ENCODE peak calls at places on chromosome 11, in five cellular contexts. Z is psoas muscle, K is uterus, P is tibial nerve, A is heart right ventricle. B is an unnamed sample. For H3K4me1, the result is how much of the 10 kb centered on the place peaks cover.

GRCh38 chr11:64499261-64500004 is 91.6 kb upstream of the SLC22A12 start:
- DNase-seq in Z (no peak), P (no peak), K (no peak), A (no peak), B (no peak)

GRCh38 chr11:72015511-72016061 is 16.9 kb downstream of the IL18BP start:
- DNase-seq in P (no peak), Z (no peak), A (no peak), K (no peak), B (no peak)

GRCh38 chr11:13343067-13343466 is 65.5 kb downstream of the BMAL1 start:
- DNase-seq in A (no peak), Z (no peak), K (no peak), P (no peak), B (no peak)

GRCh38 chr11:17822021-17822781 is 87.6 kb downstream of the KCNC1 start:
- DNase-seq in K (no peak), Z (no peak), P (no peak), A (no peak), B (no peak)

GRCh38 chr11:77311701-77312100 is 10.2 kb upstream of the GDPD4 start:
- DNase-seq in P (no peak), A (no peak), Z (no peak), K (no peak), B (no peak)

GRCh38 chr11:129275825-129276224 is 83.7 kb upstream of the ARHGAP32 start:
- DNase-seq in P (no peak), K (no peak), A (no peak), Z (no peak), B (no peak)

GRCh38 chr11:35525501-35526175 is at the start of gene PAMR1:
- DNase-seq in Z (peak), P (no peak), K (peak), A (peak), B (peak)

GRCh38 chr11:65912840-65913239 is 6.0 kb downstream of the C11orf68 start:
- DNase-seq in K (no peak), P (no peak), Z (no peak), A (no peak), B (no peak)

GRCh38 chr11:19660076-19660475 is 52.6 kb upstream of the NAV2 start:
- DNase-seq in A (no peak), K (no peak), Z (no peak), P (no peak), B (no peak)

GRCh38 chr11:2361565-2361964 is 15.5 kb upstream of the CD81 start:
- DNase-seq in K (no peak), Z (no peak), A (no peak), P (no peak), B (no peak)

GRCh38 chr11:102110761-102111010 is 439 bp downstream of the YAP1 start:
- DNase-seq in Z (no peak), K (no peak), A (no peak), P (no peak), B (no peak)

GRCh38 chr11:102111787-102112653 is 1.8 kb downstream of the YAP1 start:
- DNase-seq in A (no peak), P (peak), K (peak), Z (peak), B (no peak)

GRCh38 chr11:102112654-102112926 is 2.3 kb downstream of the YAP1 start:
- DNase-seq in Z (no peak), P (no peak), A (no peak), K (no peak), B (no peak)

GRCh38 chr11:102109896-102110760 is at the start of gene YAP1:
- DNase-seq in K (peak), Z (peak), P (peak), A (peak), B (peak)

GRCh38 chr11:102111011-102111786 is 952 bp downstream of the YAP1 start:
- DNase-seq in P (peak), Z (peak), A (peak), K (peak), B (peak)
- TF ChIP-seq CTCF in P (no peak), Z (no peak), A (peak), K (no peak), B (no peak)

GRCh38 chr11:117620659-117621058 is 176.4 kb downstream of the DSCAML1 start:
- DNase-seq in A (no peak), P (no peak), Z (no peak), K (no peak), B (no peak)

GRCh38 chr11:117621226-117621625 is 175.8 kb downstream of the DSCAML1 start:
- DNase-seq in K (no peak), P (no peak), Z (no peak), A (no peak), B (no peak)

GRCh38 chr11:117625237-117625636 is 171.8 kb downstream of the DSCAML1 start:
- DNase-seq in A (no peak), K (no peak), P (no peak), Z (no peak), B (no peak)

GRCh38 chr11:117626576-117626975 is 170.4 kb downstream of the DSCAML1 start:
- DNase-seq in Z (no peak), P (no peak), A (no peak), K (no peak), B (no peak)

DNA sequence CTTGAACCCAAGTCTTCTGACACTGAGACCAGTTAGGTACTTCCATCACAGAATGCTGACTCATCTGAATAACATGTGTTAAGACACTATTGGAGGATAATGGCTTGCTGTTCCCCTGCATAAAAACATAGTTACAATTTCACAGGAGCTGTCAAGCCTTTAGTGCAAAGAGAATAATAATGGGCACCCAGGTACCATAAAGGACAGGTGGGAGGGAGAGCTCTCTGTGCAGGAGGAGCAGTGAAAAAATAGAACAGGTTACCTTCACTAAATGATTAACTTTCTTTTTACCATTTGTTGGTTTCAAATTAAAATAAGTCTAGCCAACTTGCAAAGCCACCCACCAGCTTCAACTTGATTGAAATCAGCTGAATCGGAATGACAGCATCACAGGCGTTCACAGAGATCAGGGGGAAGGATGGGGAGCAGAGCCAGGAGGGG is 173.2 kb downstream of the DSCAML1 start:
- DNase-seq in Z (no peak), K (no peak), P (no peak), A (no peak), B (no peak)
- H3K27ac ChIP-seq in Z (no peak), K (no peak), P (no peak), A (no peak), B (no peak)

DNA sequence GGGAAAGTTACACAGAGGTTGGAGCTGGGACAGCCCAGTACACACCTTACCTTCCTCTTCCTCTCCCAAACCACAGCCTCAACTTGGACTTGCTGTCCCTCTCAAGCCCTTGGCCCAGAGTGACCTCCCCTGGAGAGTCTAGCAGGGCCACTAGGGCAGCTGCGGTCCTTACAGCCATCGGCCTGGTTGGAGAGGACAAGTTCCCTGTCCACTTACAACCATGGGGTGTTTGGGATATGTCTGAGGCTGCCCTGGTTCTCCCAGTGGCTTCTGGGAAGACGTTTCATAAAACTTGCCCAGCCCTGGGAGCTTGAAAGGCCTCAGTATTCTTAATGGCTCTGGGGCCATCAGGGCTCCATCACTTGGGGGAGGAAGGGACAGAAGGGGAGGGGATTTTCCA is 13.1 kb upstream of the DGKZ start:
- DNase-seq in A (no peak), K (no peak), Z (no peak), P (no peak), B (no peak)
- H3K4me1 ChIP-seq in A (under half), K (under half), Z (under half), P (under half), B (under half)

GRCh38 chr11:119909077-119909476 is 180.1 kb upstream of the NECTIN1 start:
- DNase-seq in K (no peak), A (no peak), P (no peak), Z (no peak), B (no peak)

GRCh38 chr11:119907122-119907933 is 178.3 kb upstream of the NECTIN1 start:
- DNase-seq in K (no peak), A (no peak), P (no peak), Z (peak), B (no peak)

GRCh38 chr11:119906376-119906775 is 177.4 kb upstream of the NECTIN1 start:
- DNase-seq in A (no peak), P (no peak), K (no peak), Z (no peak), B (no peak)

GRCh38 chr11:119909495-119909894 is 180.5 kb upstream of the NECTIN1 start:
- DNase-seq in A (no peak), Z (no peak), K (no peak), P (no peak), B (no peak)

GRCh38 chr11:119907934-119908760 is 179.1 kb upstream of the NECTIN1 start:
- DNase-seq in A (no peak), Z (no peak), K (no peak), P (no peak), B (no peak)
- TF ChIP-seq CTCF in A (no peak), Z (no peak), K (no peak), P (no peak), B (no peak)

GRCh38 chr11:66951135-66951534 is 7.0 kb downstream of the PC start:
- DNase-seq in A (no peak), Z (no peak), K (no peak), P (no peak), B (no peak)
- H3K27ac ChIP-seq in A (no peak), Z (peak), K (no peak), P (no peak), B (no peak)

GRCh38 chr11:103631841-103632240 is 404.6 kb upstream of the DDI1 start:
- DNase-seq in A (no peak), Z (no peak), K (no peak), P (no peak), B (no peak)
- H3K4me1 ChIP-seq in A (under half), Z (under half), K (under half), P (under half), B (under half)

GRCh38 chr11:74022541-74022940 is 13.7 kb upstream of the UCP3 start:
- DNase-seq in A (no peak), Z (no peak), P (no peak), K (no peak), B (no peak)

GRCh38 chr11:74020537-74020936 is 11.7 kb upstream of the UCP3 start:
- DNase-seq in P (no peak), Z (no peak), A (no peak), K (no peak), B (no peak)

GRCh38 chr11:74023291-74023690 is 14.4 kb upstream of the UCP3 start:
- DNase-seq in P (no peak), K (no peak), A (no peak), Z (no peak), B (no peak)

GRCh38 chr11:74019860-74020259 is 11.0 kb upstream of the UCP3 start:
- DNase-seq in A (no peak), P (no peak), Z (no peak), K (no peak), B (no peak)

GRCh38 chr11:74021998-74022397 is 13.1 kb upstream of the UCP3 start:
- DNase-seq in Z (no peak), K (no peak), A (no peak), P (no peak), B (no peak)
- TF ChIP-seq CTCF in Z (no peak), K (no peak), A (no peak), P (no peak), B (no peak)

DNA sequence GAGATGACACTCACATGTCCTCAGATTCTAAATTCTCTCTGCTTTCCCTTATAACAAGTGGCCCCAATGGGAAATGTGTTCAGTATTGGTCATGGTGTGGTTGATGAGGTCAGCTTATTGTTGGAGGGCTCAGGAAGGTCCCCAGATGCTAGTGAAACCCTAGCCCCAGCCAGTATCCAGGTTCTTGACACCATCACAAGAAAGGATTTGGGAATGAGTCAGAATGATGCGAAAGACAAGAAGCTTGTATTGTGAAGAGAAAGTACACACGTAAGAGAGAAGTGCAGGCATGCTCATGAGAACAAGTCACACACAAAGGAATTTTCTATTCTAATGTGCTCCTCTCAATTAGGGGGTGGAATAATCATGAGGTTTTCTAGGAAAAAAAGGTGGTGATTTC is 34.9 kb upstream of the TRPC6 start:
- DNase-seq in K (no peak), Z (no peak), P (no peak), A (no peak), B (no peak)
- H3K27ac ChIP-seq in K (no peak), Z (no peak), P (no peak), A (no peak), B (no peak)

DNA sequence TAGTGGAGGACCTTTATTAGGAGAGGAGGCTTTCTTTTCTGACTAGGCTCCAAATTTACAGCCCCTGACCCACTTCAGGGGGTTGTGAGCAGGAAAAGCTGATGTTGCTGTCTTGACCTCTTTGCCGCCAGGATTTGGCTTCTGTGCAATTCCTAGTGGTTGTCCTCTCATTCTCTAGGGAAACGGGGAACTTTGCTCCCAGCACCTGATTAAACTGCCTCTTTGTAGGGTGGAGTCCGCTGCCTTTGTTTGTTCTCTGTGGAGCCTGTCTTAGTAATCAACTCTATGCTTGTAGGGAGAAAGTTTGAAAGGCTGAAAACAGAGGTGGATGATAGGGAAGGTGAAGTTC is 16.3 kb downstream of the CTNND1 start:
- DNase-seq in A (no peak), Z (no peak), P (no peak), K (no peak), B (no peak)
- H3K4me1 ChIP-seq in A (half or more), Z (half or more), P (under half), K (under half), B (half or more)

GRCh38 chr11:868802-869201 is 26.1 kb downstream of the TSPAN4 start:
- DNase-seq in K (no peak), A (no peak), P (no peak), Z (no peak), B (no peak)

GRCh38 chr11:870127-870413 is 27.4 kb downstream of the TSPAN4 start:
- DNase-seq in Z (no peak), K (no peak), P (no peak), A (no peak), B (no peak)

GRCh38 chr11:871472-871871 is 28.8 kb downstream of the TSPAN4 start:
- DNase-seq in A (no peak), P (no peak), K (no peak), Z (no peak), B (no peak)

GRCh38 chr11:869399-870126 is 26.9 kb downstream of the TSPAN4 start:
- DNase-seq in A (no peak), Z (no peak), P (no peak), K (no peak), B (no peak)

DNA sequence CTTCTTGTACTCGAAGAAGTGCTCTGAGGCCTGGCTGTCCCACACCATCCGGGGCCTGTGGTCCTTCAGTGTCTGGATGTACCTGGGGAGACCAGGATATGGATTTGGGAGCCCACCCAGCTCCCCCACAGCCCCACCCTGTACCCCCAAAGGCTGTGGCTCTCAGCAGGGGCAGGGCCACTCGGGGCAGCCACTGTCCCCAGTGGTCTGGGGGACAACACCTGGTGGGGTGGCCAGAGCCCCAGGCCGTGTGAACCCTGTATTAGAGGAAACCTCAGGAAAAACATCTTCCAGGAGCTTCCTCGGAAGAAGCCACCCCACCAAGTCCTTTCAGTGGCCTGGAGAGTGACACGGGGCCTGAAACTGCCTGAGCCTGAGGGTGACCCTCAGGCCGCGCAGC is 27.8 kb downstream of the TSPAN4 start:
- DNase-seq in K (no peak), P (no peak), Z (no peak), A (no peak), B (no peak)
- TF ChIP-seq CTCF in K (no peak), P (no peak), Z (no peak), A (no peak), B (no peak)

B was measured in left lung.